ENCODE peak calls at places on chromosomes 16 and 17, in four cellular contexts. G, H, O and K are unnamed samples. For H3K36me3, the result is how much of the 10 kb centered on the place peaks cover.

GRCh38 chr17:50620848-50621247 is 13.8 kb upstream of the ABCC3 start:
- DNase-seq in G (no peak), H (no peak), O (no peak), K (no peak)

GRCh38 chr17:10177921-10178788 is 20.3 kb downstream of the GAS7 start:
- DNase-seq in G (no peak), H (peak), O (no peak), K (peak)

GRCh38 chr16:50086176-50086575 is 20.4 kb downstream of the HEATR3 start:
- DNase-seq in G (no peak), H (no peak), O (no peak), K (no peak)

GRCh38 chr16:56281256-56281805 is 90.0 kb downstream of the GNAO1 start:
- DNase-seq in G (peak), H (peak), O (no peak), K (peak)

GRCh38 chr16:10256855-10257641 is 74.8 kb upstream of the GRIN2A start:
- DNase-seq in G (peak), H (peak), O (peak), K (peak)

GRCh38 chr17:31452101-31452500 is 60.6 kb downstream of the RAB11FIP4 start:
- DNase-seq in G (no peak), H (peak), O (no peak), K (peak)

GRCh38 chr17:49132699-49133364 is at the start of gene B4GALNT2:
- DNase-seq in G (no peak), H (peak), O (peak), K (peak)

GRCh38 chr16:71927383-71927782 is 32.1 kb downstream of the IST1 start:
- DNase-seq in G (no peak), H (peak), O (peak), K (peak)

GRCh38 chr16:12462690-12463646 is 340.7 kb downstream of the CPPED1 start:
- DNase-seq in G (no peak), H (peak), O (no peak), K (peak)

GRCh38 chr17:63773272-63774140 is at the start of gene CCDC47:
- DNase-seq in G (peak), H (peak), O (peak), K (peak)

GRCh38 chr17:80124351-80124981 is 22.5 kb downstream of the EIF4A3 start:
- DNase-seq in G (peak), H (peak), O (peak), K (peak)

GRCh38 chr16:75908301-75908700 is 182.0 kb upstream of the CPHXL start:
- DNase-seq in G (no peak), H (no peak), O (no peak), K (no peak)

GRCh38 chr16:47787695-47788094 is 326.6 kb downstream of the PHKB start:
- DNase-seq in G (peak), H (peak), O (no peak), K (peak)

GRCh38 chr16:25613931-25614330 is 77.8 kb upstream of the HS3ST4 start:
- DNase-seq in G (no peak), H (no peak), O (no peak), K (no peak)

GRCh38 chr17:41835214-41835799 is 725 bp downstream of the NT5C3B start:
- DNase-seq in G (no peak), H (peak), O (peak), K (peak)

GRCh38 chr17:76972046-76972641 is 103.9 kb downstream of the MGAT5B start:
- DNase-seq in G (no peak), H (no peak), O (no peak), K (no peak)

GRCh38 chr17:42536048-42536371 is at the start of gene NAGLU:
- DNase-seq in G (no peak), H (peak), O (peak), K (peak)

GRCh38 chr17:19384723-19385391 is 2.1 kb downstream of the MFAP4 start:
- DNase-seq in G (no peak), H (peak), O (no peak), K (peak)

GRCh38 chr16:69858196-69859104 is 92.7 kb upstream of the CLEC18A start:
- DNase-seq in G (no peak), H (no peak), O (no peak), K (no peak)

GRCh38 chr17:57124053-57124452 is 39.0 kb downstream of the AKAP1 start:
- DNase-seq in G (no peak), H (no peak), O (no peak), K (no peak)

GRCh38 chr17:64097196-64097936 is 32.6 kb downstream of the ERN1 start:
- DNase-seq in G (no peak), H (peak), O (peak), K (peak)

GRCh38 chr16:70688266-70688742 is 2.5 kb upstream of the MTSS2 start:
- DNase-seq in G (no peak), H (peak), O (no peak), K (peak)

GRCh38 chr16:55552621-55553020 is 13.9 kb upstream of the CAPNS2 start:
- DNase-seq in G (no peak), H (peak), O (peak), K (peak)

GRCh38 chr17:77909236-77909635 is 49.3 kb upstream of the TNRC6C start:
- DNase-seq in G (no peak), H (no peak), O (no peak), K (no peak)

DNA sequence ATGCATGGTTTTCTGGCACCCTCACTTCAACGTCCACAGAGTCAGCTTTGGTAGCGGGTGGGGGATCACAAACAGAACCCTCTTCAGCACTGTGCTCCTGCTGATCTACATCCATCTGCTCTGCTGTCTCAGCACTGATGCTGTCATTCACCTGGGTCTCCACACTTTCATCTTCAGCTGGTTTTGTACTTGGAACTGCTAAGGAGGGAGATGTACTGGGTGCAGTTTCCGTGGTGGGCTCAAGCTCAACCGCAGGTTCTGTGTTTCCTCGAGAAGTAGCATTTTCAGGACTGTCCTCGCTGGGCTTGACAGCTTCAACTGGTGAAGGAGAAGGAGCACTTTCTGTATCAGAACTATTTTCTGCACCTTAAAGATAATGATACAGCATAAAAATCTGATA is 101.8 kb downstream of the TTC19 start:
- DNase-seq in G (no peak), H (no peak), O (no peak), K (no peak)
- H3K36me3 ChIP-seq in G (under half), H (under half), O (under half), K (half or more)

GRCh38 chr17:45411348-45412105 is 21.1 kb downstream of the ARHGAP27 start:
- DNase-seq in G (no peak), H (no peak), O (no peak), K (no peak)
- H3K4me3 ChIP-seq in G (no peak), H (no peak), O (no peak), K (no peak)

DNA sequence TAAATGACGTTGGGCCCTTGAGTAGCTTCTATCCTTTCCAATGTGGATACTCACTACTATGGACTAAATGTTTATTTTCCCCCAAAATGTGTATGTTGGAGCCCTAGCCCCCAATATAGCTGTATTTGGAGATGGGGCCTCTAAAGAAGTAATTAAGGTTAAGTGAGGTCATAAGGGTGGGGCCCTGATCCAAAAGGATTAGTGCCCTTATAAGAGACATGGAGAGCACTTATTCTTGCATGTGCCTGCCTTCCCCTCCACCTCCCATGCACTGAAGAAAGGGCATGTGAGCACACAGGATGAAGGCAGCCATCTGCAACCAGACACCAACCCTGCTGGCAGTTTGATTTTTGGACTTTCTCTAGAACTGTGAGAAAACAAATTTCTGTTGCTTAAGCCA is 115.7 kb upstream of the MED13 start:
- DNase-seq in G (no peak), H (no peak), O (no peak), K (no peak)
- H3K9ac ChIP-seq in G (no peak), H (no peak), O (no peak), K (no peak)

GRCh38 chr17:38777641-38778250 is 21.6 kb downstream of the PIP4K2B start:
- DNase-seq in G (no peak), H (peak), O (no peak), K (no peak)

GRCh38 chr17:38768417-38768816 is 15.9 kb downstream of the PSMB3 start:
- DNase-seq in G (no peak), H (no peak), O (no peak), K (no peak)

GRCh38 chr17:38773258-38773657 is 20.7 kb downstream of the PSMB3 start:
- DNase-seq in G (no peak), H (no peak), O (no peak), K (no peak)
- H3K36me3 ChIP-seq in G (half or more), H (half or more), O (under half), K (half or more)

DNA sequence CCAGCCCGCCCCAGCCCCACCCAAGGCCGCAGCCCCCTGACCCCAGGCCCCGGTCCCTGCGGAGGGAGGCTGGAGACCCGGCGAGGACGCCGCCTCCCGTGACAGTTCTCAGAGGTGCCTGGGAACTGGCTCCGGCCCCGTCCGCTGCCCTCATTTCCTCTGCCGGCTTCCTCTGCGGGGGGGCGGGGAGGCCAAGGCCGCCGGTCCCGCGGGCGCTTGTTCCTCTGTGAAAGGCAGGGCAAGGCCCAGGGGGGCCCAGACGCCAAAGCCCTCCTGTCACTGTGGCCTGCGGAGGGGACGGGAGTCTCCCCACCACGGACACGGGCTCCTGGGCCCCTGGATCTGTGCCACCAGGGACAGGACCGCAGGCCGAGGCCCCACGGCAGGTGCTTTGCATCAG is 5.0 kb upstream of the PVALEF start:
- DNase-seq in G (no peak), H (no peak), O (no peak), K (no peak)
- H3K4me3 ChIP-seq in G (no peak), H (no peak), O (no peak), K (no peak)

DNA sequence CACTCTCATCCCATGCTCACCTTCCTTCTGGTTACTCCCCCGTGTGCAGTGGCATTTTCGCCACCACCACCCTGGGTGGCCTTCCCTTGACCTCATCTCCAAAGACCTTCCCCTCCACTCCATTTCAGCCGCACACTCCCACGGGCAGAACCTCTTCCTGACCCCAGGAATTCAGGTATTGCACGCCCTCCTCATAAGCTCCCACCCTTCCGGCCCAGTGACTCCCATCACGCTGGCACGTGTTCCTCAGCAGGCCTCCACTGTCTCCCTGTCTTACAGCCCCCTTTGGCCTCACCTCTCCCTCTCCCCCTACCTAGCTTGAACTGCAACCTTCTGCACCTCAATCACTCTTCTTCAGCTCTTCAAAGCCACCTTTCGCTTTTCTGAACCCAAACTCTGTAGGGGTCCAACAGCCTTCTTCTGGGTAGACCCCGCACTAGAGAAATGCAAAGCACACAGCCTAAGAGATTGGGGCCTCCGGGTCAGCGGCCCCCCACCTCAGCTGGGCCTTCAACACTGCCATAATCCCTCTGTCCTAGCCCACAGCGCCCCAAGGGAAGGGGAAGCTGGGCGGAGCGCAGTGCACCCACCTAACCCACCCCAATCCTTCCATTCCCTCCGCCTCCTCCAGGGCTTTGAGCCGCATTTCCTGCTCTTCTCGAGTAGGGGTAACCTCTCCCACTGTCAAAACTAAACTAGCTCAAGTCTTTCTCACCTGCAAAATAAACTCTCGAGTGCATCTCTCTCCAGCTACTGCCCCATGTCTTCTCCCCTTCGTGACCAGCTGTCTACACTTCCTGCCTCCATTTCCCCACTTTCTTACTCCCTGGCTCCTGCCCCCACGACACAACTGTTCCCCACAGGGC is 1.7 kb upstream of the TMEM97 start:
- DNase-seq in G (no peak), H (no peak), O (no peak), K (no peak)
- H3K9ac ChIP-seq in G (peak), H (no peak), O (no peak), K (no peak)

GRCh38 chr17:61168506-61168905 is 231.1 kb upstream of the TBX2 start:
- DNase-seq in G (no peak), H (peak), O (no peak), K (no peak)

GRCh38 chr17:61161615-61162134 is 238.0 kb upstream of the TBX2 start:
- DNase-seq in G (no peak), H (no peak), O (no peak), K (no peak)

GRCh38 chr17:61167050-61167449 is 232.6 kb upstream of the TBX2 start:
- DNase-seq in G (no peak), H (no peak), O (no peak), K (no peak)

GRCh38 chr17:61160789-61161440 is 238.7 kb upstream of the TBX2 start:
- DNase-seq in G (no peak), H (no peak), O (no peak), K (peak)

DNA sequence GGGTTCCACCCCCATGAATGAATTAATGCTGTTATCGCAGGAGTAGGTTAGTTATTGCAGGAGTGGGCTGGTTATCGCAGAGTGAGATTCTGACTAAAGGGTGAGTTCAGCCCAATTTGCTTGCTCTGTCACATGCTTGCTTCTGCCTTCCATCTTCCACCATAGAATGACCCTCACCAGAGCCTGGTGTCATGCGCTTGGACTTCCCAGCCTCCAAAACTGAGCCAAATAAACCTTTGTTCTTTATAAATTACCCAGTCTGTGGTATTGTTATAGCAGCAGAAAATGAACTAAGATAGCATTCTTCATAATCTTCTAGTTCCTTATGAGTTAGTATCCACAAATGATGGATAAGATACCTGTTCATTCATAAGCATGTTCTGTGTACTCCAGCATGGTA is 235.1 kb upstream of the TBX2 start:
- DNase-seq in G (no peak), H (no peak), O (no peak), K (no peak)
- H3K36me3 ChIP-seq in G (under half), H (under half), O (under half), K (under half)

DNA sequence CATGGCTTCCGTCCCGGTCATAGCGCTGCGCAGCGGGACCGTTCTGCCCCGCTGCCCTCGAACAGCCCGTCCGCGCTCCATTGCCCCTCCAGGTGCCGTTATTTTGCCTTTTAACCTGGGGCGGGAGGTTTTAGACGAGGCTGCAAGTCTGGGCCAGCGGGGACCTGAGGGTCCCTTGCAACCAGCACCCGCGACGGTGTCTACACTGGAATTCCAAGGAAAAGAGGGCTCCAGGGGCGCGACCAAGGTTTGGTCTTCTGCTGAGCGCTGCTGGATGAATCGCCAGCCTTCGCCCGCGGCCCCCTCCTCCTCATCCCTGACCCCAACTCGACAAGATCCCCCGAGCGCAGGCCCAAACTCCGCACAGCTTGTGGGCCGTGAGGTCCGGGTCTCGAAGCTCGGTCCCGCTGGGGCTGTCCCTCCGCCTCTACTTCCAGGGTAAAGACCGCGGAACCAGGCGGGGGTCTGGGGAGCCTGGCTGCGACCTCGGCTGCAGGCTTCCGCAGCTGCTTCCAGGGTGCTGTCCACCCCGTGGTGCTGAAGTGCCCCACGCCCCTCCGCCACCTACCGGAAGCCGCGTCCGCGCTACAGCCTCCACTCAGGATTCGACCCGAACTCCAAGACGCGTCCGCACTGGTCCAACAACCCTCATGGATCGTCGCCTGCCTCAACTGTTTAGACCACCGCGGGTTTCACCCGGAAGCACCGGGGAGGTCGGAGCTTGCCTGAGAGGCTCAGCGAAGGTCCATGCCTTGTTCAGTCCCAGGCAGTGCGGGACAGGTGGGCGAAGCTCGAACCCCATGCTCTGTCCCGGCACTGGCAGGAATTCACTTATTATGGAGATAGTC is 10.1 kb upstream of the CA4 start:
- DNase-seq in G (peak), H (peak), O (peak), K (peak)
- H3K4me3 ChIP-seq in G (no peak), H (no peak), O (no peak), K (peak)

DNA sequence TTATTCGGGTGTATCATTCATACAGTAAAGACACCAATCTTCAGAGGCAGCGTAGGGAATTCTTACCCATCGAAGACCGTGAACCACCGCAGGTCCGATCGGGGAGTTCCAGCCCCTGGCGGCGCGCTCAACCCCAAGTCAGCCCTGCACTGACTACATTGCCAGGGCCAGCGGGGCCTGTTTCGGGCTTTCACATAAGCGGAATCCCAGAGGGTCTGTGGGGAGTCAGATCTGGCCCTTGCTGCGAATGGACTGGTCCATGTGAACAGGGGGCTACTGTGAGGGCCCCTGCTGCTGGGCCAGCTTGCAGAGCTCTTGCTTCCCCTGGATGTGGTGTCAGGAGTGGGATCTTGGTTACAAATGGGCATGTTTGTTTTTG is 7.6 kb downstream of the PDE6G start:
- DNase-seq in G (no peak), H (no peak), O (no peak), K (no peak)
- H3K9ac ChIP-seq in G (no peak), H (no peak), O (no peak), K (no peak)